ENCODE peak calls at places on chromosomes 11 and 22, in nine cellular contexts. X, L, H, N, J, Y, V, W and F are unnamed samples.

GRCh38 chr11:123544631-123545375 is 109.6 kb downstream of the SCN3B start:
- DNase-seq in X (no peak), N (peak; percentile 23), V (no peak), L (no peak), H (no peak), Y (no peak), W (no peak), J (no peak), F (no peak)

GRCh38 chr11:76206327-76207081 is at the start of gene WNT11:
- DNase-seq in H (peak; percentile 66), L (no peak), Y (no peak), N (peak; percentile 67), J (no peak), V (no peak), X (no peak), W (no peak), F (no peak)

GRCh38 chr11:128620306-128621175 is 33.2 kb upstream of the ETS1 start:
- DNase-seq in N (no peak), H (no peak), J (no peak), W (no peak), Y (no peak), V (no peak), L (no peak), X (no peak), F (no peak)

GRCh38 chr11:20840341-20840740 is 171.0 kb downstream of the NELL1 start:
- DNase-seq in Y (no peak), X (no peak), H (no peak), V (no peak), N (no peak), L (no peak), J (no peak), W (no peak), F (no peak)

GRCh38 chr11:60130496-60130895 is 42.0 kb downstream of the MS4A2 start:
- DNase-seq in J (no peak), L (no peak), Y (peak; percentile 47), H (peak; percentile 39), N (no peak), V (no peak), W (no peak), X (no peak), F (no peak)

GRCh38 chr11:29006668-29007067 is 898.5 kb downstream of the METTL15 start:
- DNase-seq in W (no peak), J (no peak), H (no peak), X (no peak), V (no peak), N (no peak), Y (no peak), L (no peak), F (no peak)

GRCh38 chr11:76919887-76920746 is 59.4 kb downstream of the ACER3 start:
- DNase-seq in J (peak; percentile 85), W (peak; percentile 43), Y (peak; percentile 50), H (peak; percentile 79), V (peak; percentile 60), L (peak; percentile 85), N (peak; percentile 61), X (peak; percentile 41), F (no peak)

GRCh38 chr11:128424867-128425285 is 162.5 kb downstream of the ETS1 start:
- DNase-seq in W (no peak), X (no peak), J (peak; percentile 71), Y (no peak), L (peak; percentile 76), V (no peak), H (peak; percentile 72), N (peak; percentile 50), F (no peak)

GRCh38 chr22:40678493-40679248 is 613 bp upstream of the MCHR1 start:
- DNase-seq in H (no peak), L (no peak), J (no peak), X (no peak), Y (no peak), V (no peak), N (no peak), W (no peak), F (no peak)

GRCh38 chr11:124536520-124536919 is 6.9 kb downstream of the OR8B12 start:
- DNase-seq in H (no peak), N (peak; percentile 30), X (peak; percentile 40), W (no peak), J (peak; percentile 73), Y (peak; percentile 37), L (peak; percentile 87), V (no peak), F (no peak)

DNA sequence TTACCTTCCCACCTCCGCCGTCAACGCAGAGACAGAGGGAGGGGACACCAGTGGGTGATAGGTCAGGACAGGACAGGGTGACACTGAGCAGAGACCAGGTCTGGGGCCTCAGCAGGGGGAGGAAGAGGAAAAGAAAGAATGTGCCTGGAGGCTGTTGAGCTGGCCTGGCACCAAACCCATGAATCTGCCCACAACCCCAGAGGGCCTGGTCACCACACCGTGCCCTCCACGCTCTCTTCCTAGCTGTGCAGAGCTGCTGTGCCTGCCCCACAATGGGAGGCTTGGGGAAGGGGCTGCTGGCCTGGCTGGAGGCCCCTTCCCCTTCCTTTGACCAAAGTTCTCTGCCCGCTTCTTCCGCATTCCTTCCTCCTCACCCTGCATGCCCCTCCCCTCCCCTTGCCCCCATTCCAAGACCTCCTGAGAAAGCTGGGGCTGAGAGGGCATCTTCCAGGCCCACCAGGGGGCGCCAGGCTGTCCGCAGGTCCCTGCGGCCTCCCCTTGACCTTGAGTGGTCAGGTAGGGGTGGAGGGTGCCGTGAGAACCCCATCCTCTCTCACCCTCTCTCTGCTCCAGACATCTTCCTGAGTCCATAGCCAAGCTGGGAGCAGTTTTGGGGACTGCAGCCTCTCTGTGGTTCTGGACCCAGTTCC is 11.0 kb upstream of the CACNA1I start:
- DNase-seq in L (no peak), V (no peak), W (no peak), J (no peak), H (no peak), X (no peak), N (no peak), Y (peak; percentile 47), F (no peak)
- H3K4me3 ChIP-seq in L (no peak overlapping the region), V (no peak overlapping the region), W (no peak overlapping the region), J (no peak overlapping the region), H (no peak overlapping the region), X (no peak overlapping the region), N (no peak overlapping the region), Y (no peak overlapping the region), F (no peak overlapping the region)

DNA sequence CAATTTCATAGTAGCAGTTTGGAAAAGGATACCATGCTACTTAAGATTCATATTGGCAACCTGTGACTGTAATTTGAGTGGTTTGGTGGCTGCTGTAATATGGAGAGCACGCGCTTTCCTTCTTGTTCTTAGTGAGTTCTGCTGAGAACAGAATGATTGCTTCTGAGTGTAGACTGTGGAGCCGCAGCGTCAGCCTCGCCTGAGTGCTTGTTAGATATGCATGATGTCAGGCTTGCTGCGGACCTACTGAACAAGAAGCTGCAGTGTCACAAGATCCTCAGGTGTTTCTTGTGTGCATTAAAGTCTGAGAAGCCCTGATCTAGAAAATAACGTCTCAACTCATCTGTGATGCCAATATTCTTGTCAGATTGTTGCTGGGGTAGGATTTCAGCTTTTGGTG is 143.2 kb downstream of the ARHGAP42 start:
- DNase-seq in V (no peak), X (no peak), L (no peak), H (no peak), N (no peak), J (no peak), W (no peak), Y (no peak), F (no peak)
- H3K4me3 ChIP-seq in V (no peak overlapping the region), X (no peak overlapping the region), L (no peak overlapping the region), H (no peak overlapping the region), N (peak overlapping the region; percentile 18), J (no peak overlapping the region), W (no peak overlapping the region), Y (no peak overlapping the region), F (no peak overlapping the region)

GRCh38 chr11:12786891-12787290 is 112.7 kb downstream of the TEAD1 start:
- DNase-seq in J (no peak), N (no peak), W (no peak), Y (no peak), L (no peak), V (no peak), H (no peak), X (no peak), F (no peak)

GRCh38 chr11:12784987-12785386 is 110.8 kb downstream of the TEAD1 start:
- DNase-seq in N (peak; percentile 37), X (no peak), Y (no peak), W (no peak), V (no peak), J (no peak), L (no peak), H (no peak), F (no peak)

GRCh38 chr11:12785901-12786300 is 111.7 kb downstream of the TEAD1 start:
- DNase-seq in X (no peak), J (no peak), V (no peak), N (no peak), H (peak; percentile 62), W (no peak), L (no peak), Y (no peak), F (no peak)

GRCh38 chr11:12787847-12788246 is 113.6 kb downstream of the TEAD1 start:
- DNase-seq in L (no peak), N (no peak), Y (no peak), W (no peak), H (no peak), X (peak; percentile 69), V (no peak), J (no peak), F (no peak)

DNA sequence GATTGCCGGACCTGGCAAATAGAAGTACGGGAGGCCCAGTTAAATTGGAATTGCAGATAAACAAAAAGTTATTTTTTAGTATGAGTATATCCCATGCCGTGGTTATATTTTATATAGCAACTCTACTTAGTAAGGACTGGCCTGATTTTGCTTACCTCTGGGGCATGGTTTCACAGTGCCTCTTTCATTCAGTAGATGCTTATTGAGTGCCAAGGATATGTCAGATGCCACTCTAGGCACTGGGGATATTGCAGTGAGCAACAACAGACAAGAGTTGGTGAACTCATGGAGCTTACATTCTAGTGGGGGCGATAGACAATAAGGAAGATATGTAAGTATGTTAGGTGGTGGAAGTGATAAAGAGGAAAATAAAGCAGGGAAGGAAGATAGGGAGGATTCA is 112.2 kb downstream of the TEAD1 start:
- DNase-seq in W (no peak), V (no peak), J (no peak), Y (no peak), X (no peak), N (no peak), H (no peak), L (no peak), F (no peak)
- H3K4me3 ChIP-seq in W (no peak overlapping the region), V (no peak overlapping the region), J (no peak overlapping the region), Y (no peak overlapping the region), X (no peak overlapping the region), N (no peak overlapping the region), H (no peak overlapping the region), L (no peak overlapping the region), F (no peak overlapping the region)

DNA sequence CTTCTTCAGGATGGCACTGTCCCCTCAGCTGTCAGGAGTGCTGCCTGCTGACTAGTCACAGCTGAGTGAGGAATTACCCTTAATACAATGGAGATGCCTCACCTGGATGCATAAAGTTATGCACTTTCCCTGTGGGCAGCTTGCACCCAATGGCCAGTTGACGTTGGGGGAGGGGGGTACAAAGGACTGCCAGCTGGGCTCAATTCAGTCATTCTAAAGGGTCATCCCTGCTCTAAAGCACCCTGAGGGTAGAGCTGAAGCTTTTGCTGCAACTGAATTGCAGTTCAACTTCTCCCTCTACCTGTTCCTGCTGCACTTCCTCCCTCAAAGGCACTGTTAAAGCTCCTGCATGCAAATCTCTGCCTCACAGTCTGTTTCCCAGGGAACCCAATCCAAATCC is 147.8 kb upstream of the SESN3 start:
- DNase-seq in V (no peak), L (no peak), N (no peak), Y (no peak), X (no peak), H (no peak), J (no peak), W (no peak), F (no peak)
- H3K4me3 ChIP-seq in V (no peak overlapping the region), L (no peak overlapping the region), N (no peak overlapping the region), Y (no peak overlapping the region), X (no peak overlapping the region), H (no peak overlapping the region), J (no peak overlapping the region), W (no peak overlapping the region), F (no peak overlapping the region)